ENCODE peak calls at places on chromosomes 4 and X, in four cellular contexts. One of them, this sample, is unnamed.

GRCh38 chr4:8592366-8593267 is at the start of gene CPZ:
- DNase-seq in neuronal stem cell: peak; percentile 64
- DNase-seq in IMR-90: peak; percentile 50
- DNase-seq in H1: peak; percentile 85
- DNase-seq in this sample: peak; percentile 82

GRCh38 chr4:81314196-81314896 is 99.3 kb upstream of the PRKG2 start:
- DNase-seq in neuronal stem cell: no peak
- DNase-seq in IMR-90: peak; percentile 91
- DNase-seq in H1: no peak
- DNase-seq in this sample: no peak

GRCh38 chrX:49177338-49177833 is 5.7 kb downstream of the PLP2 start:
- DNase-seq in neuronal stem cell: no peak
- DNase-seq in IMR-90: no peak
- DNase-seq in H1: no peak
- DNase-seq in this sample: no peak

GRCh38 chrX:139213241-139213709 is 317.3 kb upstream of the F9 start:
- DNase-seq in neuronal stem cell: no peak
- DNase-seq in IMR-90: no peak
- DNase-seq in H1: no peak
- DNase-seq in this sample: no peak

GRCh38 chr4:29047341-29048041 is 1672.7 kb upstream of the PCDH7 start:
- DNase-seq in neuronal stem cell: no peak
- DNase-seq in IMR-90: no peak
- DNase-seq in H1: no peak
- DNase-seq in this sample: no peak

GRCh38 chr4:2576290-2576689 is 39.8 kb downstream of the FAM193A start:
- DNase-seq in neuronal stem cell: no peak
- DNase-seq in IMR-90: no peak
- DNase-seq in H1: no peak
- DNase-seq in this sample: no peak

GRCh38 chrX:16989750-16990149 is 43.3 kb downstream of the REPS2 start:
- DNase-seq in neuronal stem cell: no peak
- DNase-seq in IMR-90: no peak
- DNase-seq in H1: no peak
- DNase-seq in this sample: no peak

GRCh38 chrX:147333821-147334220 is 519.3 kb upstream of the CXorf51A start:
- DNase-seq in neuronal stem cell: no peak
- DNase-seq in IMR-90: no peak
- DNase-seq in H1: no peak
- DNase-seq in this sample: no peak

GRCh38 chrX:105876658-105877057 is 54.3 kb downstream of the NRK start:
- DNase-seq in neuronal stem cell: peak; percentile 0
- DNase-seq in IMR-90: peak; percentile 19
- DNase-seq in H1: no peak
- DNase-seq in this sample: no peak

GRCh38 chrX:34655496-34656258 is 1.4 kb downstream of the TMEM47 start:
- DNase-seq in neuronal stem cell: no peak
- DNase-seq in IMR-90: no peak
- DNase-seq in H1: no peak
- DNase-seq in this sample: no peak

GRCh38 chr4:92600638-92601037 is 296.9 kb downstream of the GRID2 start:
- DNase-seq in neuronal stem cell: no peak
- DNase-seq in IMR-90: no peak
- DNase-seq in H1: peak; percentile 54
- DNase-seq in this sample: peak; percentile 67

GRCh38 chr4:10879411-10880110 is 195.0 kb upstream of the CLNK start:
- DNase-seq in neuronal stem cell: no peak
- DNase-seq in IMR-90: peak; percentile 16
- DNase-seq in H1: no peak
- DNase-seq in this sample: no peak

GRCh38 chr4:144633215-144633614 is 12.7 kb upstream of the HHIP start:
- DNase-seq in neuronal stem cell: no peak
- DNase-seq in IMR-90: no peak
- DNase-seq in H1: no peak
- DNase-seq in this sample: no peak

GRCh38 chr4:77127837-77128621 is 29.0 kb upstream of the CCNG2 start:
- DNase-seq in neuronal stem cell: no peak
- DNase-seq in IMR-90: no peak
- DNase-seq in H1: no peak
- DNase-seq in this sample: no peak

GRCh38 chr4:92953462-92953861 is 649.7 kb downstream of the GRID2 start:
- DNase-seq in neuronal stem cell: no peak
- DNase-seq in IMR-90: no peak
- DNase-seq in H1: no peak
- DNase-seq in this sample: no peak

GRCh38 chrX:151753313-151754041 is 18.9 kb downstream of the CNGA2 start:
- DNase-seq in neuronal stem cell: peak; percentile 36
- DNase-seq in IMR-90: peak; percentile 2
- DNase-seq in H1: peak; percentile 64
- DNase-seq in this sample: peak; percentile 73

GRCh38 chr4:53786632-53787031 is 195.3 kb upstream of the LNX1 start:
- DNase-seq in neuronal stem cell: no peak
- DNase-seq in IMR-90: peak; percentile 93
- DNase-seq in H1: no peak
- DNase-seq in this sample: no peak

GRCh38 chrX:13248867-13249521 is 70.9 kb downstream of the ATXN3L start:
- DNase-seq in neuronal stem cell: no peak
- DNase-seq in IMR-90: no peak
- DNase-seq in H1: no peak
- DNase-seq in this sample: no peak

GRCh38 chr4:3201718-3202702 is 46.9 kb upstream of the MSANTD1 start:
- DNase-seq in neuronal stem cell: no peak
- DNase-seq in IMR-90: peak; percentile 69
- DNase-seq in H1: no peak
- DNase-seq in this sample: no peak

GRCh38 chr4:53928825-53929224 is 135.6 kb downstream of the CHIC2 start:
- DNase-seq in neuronal stem cell: no peak
- DNase-seq in IMR-90: peak; percentile 95
- DNase-seq in H1: no peak
- DNase-seq in this sample: no peak

GRCh38 chr4:182339246-182339645 is 96.0 kb downstream of the TENM3 start:
- DNase-seq in neuronal stem cell: no peak
- DNase-seq in IMR-90: no peak
- DNase-seq in H1: no peak
- DNase-seq in this sample: peak; percentile 48

GRCh38 chrX:120311632-120312000 is 355 bp upstream of the TMEM255A start:
- DNase-seq in neuronal stem cell: no peak
- DNase-seq in IMR-90: no peak
- DNase-seq in H1: no peak
- DNase-seq in this sample: no peak

GRCh38 chr4:105596676-105597075 is 44.3 kb downstream of the ARHGEF38 start:
- DNase-seq in neuronal stem cell: no peak
- DNase-seq in IMR-90: no peak
- DNase-seq in H1: no peak
- DNase-seq in this sample: peak; percentile 40

GRCh38 chr4:188372051-188372450 is 232.8 kb downstream of the TRIML1 start:
- DNase-seq in neuronal stem cell: no peak
- DNase-seq in IMR-90: peak; percentile 73
- DNase-seq in H1: no peak
- DNase-seq in this sample: no peak

GRCh38 chrX:124573458-124573857 is 227.1 kb downstream of the SH2D1A start:
- DNase-seq in neuronal stem cell: no peak
- DNase-seq in IMR-90: no peak
- DNase-seq in H1: no peak
- DNase-seq in this sample: no peak

GRCh38 chr4:76930721-76931481 is 18.7 kb upstream of the SEPTIN11 start:
- DNase-seq in neuronal stem cell: no peak
- DNase-seq in IMR-90: no peak
- DNase-seq in H1: no peak
- DNase-seq in this sample: no peak

GRCh38 chrX:9781941-9782340 is 4.3 kb upstream of the SHROOM2 start:
- DNase-seq in neuronal stem cell: no peak
- DNase-seq in IMR-90: no peak
- DNase-seq in H1: no peak
- DNase-seq in this sample: no peak

DNA sequence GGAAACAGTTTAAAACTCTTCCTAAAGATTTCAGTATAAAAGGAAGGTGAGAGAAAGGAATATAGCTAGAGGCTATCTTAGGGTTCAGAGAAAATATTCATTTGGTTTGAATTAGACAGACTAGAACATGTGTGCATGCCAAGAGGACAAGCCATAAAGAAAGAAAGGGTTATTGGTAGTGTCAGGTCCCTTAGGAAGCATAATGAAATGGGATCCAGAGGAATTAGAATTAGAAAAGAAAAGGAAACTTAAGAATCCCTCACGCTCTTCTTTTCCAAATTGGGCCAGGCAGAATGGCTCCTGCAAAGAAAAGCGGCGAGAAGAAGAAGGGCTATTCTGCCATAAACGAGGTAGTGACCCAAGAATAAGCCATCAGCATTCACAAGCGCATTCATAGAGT is 4.8 kb upstream of the ABCG2 start:
- DNase-seq in neuronal stem cell: peak; percentile 20
- DNase-seq in IMR-90: no peak
- DNase-seq in H1: no peak
- DNase-seq in this sample: no peak
- H3K27ac ChIP-seq in neuronal stem cell: peak overlapping the region; percentile 71
- H3K27ac ChIP-seq in IMR-90: no peak overlapping the region
- H3K27ac ChIP-seq in H1: no peak overlapping the region
- H3K27ac ChIP-seq in this sample: no peak overlapping the region

GRCh38 chr4:974668-975067 is 1.3 kb upstream of the DGKQ start:
- DNase-seq in neuronal stem cell: no peak
- DNase-seq in IMR-90: no peak
- DNase-seq in H1: no peak
- DNase-seq in this sample: no peak

GRCh38 chr4:970854-971520 is 2.4 kb downstream of the DGKQ start:
- DNase-seq in neuronal stem cell: no peak
- DNase-seq in IMR-90: no peak
- DNase-seq in H1: no peak
- DNase-seq in this sample: no peak

GRCh38 chr4:971670-972500 is 1.5 kb downstream of the DGKQ start:
- DNase-seq in neuronal stem cell: no peak
- DNase-seq in IMR-90: no peak
- DNase-seq in H1: no peak
- DNase-seq in this sample: no peak

GRCh38 chr4:972651-973424 is 531 bp downstream of the DGKQ start:
- DNase-seq in neuronal stem cell: no peak
- DNase-seq in IMR-90: no peak
- DNase-seq in H1: peak; percentile 78
- DNase-seq in this sample: no peak

DNA sequence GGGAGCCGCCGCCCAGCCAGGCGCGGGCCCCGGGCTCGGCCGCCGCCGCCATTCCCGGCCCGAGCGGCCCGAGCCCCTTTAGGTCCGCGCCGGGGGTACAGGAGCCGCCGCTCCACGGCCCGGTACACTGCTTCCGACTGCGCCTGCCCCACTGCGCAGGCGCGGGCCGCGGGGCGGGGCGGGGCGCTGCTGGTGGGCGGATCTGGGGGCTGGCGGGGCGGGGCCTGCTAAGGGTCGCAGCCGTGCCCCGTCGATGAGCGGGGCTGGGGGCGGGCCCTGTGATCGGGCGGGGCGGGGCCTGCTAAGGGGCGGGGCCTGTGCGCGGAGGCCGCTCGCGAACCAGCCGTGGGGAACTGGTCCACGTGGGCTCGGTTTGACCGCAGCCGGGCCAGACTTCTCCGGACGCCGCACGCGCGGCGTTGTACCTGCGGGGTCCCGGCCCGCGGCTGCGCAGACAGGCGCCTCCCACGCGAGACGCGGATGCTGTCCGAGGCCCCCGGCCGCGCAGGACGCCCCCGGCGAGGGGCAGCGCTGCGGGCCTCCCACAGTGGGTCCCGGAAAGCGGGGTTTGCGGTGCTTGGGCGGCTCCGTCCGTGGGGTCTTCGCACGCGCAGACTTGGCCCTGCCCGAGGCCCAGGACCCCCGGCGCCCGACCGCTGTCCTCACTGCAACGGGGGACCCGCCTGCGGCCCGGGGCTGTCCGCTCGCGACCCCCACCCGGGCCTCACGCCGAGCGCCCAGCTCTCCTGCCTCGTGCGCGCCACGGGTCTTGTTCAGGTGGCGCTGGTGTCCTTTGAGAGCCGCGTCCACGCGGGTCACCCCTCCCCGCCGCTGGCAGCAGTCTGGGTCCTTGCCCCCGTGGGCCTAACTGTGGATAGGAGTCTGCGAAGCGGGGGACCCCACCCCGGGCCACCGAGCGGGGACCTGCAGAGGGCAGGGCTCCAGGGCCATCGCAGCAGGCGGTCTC is at the start of gene DGKQ:
- DNase-seq in neuronal stem cell: peak; percentile 83
- DNase-seq in IMR-90: peak; percentile 75
- DNase-seq in H1: peak; percentile 90
- DNase-seq in this sample: peak; percentile 79
- H2BK15ac ChIP-seq in neuronal stem cell: peak within 1 kb of the TSS; percentile 71
- H2BK15ac ChIP-seq in IMR-90: no peak within 1 kb of the TSS
- H2BK15ac ChIP-seq in H1: no peak within 1 kb of the TSS
- H2BK15ac ChIP-seq in this sample: no peak within 1 kb of the TSS

DNA sequence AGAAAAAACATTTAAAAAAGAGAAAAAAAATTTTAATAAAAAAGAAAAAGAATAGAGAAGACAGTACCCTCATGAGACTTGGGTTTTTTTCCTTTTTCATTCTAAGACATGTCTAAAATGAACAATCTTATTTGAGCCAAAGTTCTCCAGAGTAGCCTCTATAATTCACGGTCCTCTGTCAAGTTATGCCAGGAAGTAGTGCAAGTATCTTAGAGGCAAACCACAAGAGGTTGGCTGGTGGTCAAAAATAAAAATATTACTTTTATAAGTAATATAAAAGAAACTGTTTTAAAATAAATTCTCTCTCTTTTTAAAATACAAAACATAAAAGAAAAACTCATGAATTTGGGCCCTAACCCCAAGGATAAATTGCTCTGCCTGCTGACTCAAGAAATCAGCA is 26.5 kb downstream of the HNRNPDL start:
- DNase-seq in neuronal stem cell: no peak
- DNase-seq in IMR-90: no peak
- DNase-seq in H1: no peak
- DNase-seq in this sample: no peak
- H3K27ac ChIP-seq in neuronal stem cell: no peak overlapping the region
- H3K27ac ChIP-seq in IMR-90: no peak overlapping the region
- H3K27ac ChIP-seq in H1: no peak overlapping the region
- H3K27ac ChIP-seq in this sample: no peak overlapping the region

DNA sequence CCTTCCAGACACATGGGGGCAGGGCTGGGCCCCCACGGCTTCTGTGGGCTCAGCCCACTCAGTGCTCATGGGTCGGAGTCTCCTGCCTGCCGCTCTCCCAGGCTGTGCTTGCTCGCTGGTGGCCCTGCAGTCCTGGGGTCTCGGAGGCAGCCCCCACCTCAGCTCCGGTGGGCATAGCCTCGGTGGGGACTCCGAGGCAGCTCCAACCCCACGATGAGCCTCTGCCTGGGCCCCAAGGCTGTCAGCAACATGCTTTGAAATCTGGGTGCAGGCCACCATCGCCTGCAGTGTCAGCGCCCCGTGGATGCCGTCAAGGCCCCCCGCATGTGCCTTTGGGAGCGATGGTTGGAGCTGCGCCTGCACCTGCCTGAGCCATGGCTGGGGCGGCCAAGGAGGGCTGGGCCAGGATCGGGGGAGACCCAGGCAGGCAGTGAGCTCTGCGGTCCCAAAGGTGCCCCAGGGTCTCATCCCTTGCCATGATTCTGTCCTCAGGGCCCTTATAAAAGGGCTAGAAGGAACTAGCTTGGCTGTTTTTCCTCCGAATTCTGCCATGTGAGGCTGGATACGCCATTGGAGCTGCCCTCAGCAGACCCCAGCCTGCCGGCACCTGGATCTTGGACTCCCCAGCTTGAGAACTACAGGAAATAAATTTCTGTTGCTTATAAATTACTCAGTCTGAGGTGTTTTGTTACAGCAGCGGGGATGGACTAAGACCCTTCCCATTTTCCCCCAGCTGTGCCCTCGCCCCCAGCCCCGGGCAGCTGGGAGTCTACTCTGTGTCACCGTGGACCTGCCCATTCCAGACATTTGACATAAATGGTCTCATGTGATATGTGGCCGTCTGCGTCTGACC is 30.4 kb upstream of the SPON2 start:
- DNase-seq in neuronal stem cell: no peak
- DNase-seq in IMR-90: no peak
- DNase-seq in H1: no peak
- DNase-seq in this sample: no peak
- H2BK15ac ChIP-seq in neuronal stem cell: no peak overlapping the region
- H2BK15ac ChIP-seq in IMR-90: peak overlapping the region; percentile 19
- H2BK15ac ChIP-seq in H1: no peak overlapping the region
- H2BK15ac ChIP-seq in this sample: no peak overlapping the region

This sample was measured in H9.